ENCODE peak calls at places on chromosomes 13 and 19, in nine cellular contexts. C is ovary; V is Caco-2; O is choroid plexus epithelial cell; K is CD4-positive, alpha-beta memory T cell; L is fibroblast of lung; W is IMR-90; N is transverse colon; A is hepatocyte. X is an unnamed sample.

GRCh38 chr19:2633693-2634075 is 68.8 kb downstream of the GNG7 start:
- DNase-seq in L (no peak), N (no peak), K (peak; percentile 7), A (no peak), V (no peak), O (no peak), C (no peak), W (no peak), X (no peak)

GRCh38 chr13:96053003-96053703 is at the start of gene UGGT2:
- DNase-seq in A (peak; percentile 98), V (peak; percentile 96), L (peak; percentile 95), O (peak; percentile 96), W (peak; percentile 94), N (peak; percentile 97), K (no peak), C (peak; percentile 93), X (peak; percentile 96)

GRCh38 chr19:13079542-13079986 is 23.1 kb downstream of the LYL1 start:
- DNase-seq in N (peak; percentile 80), L (peak; percentile 80), V (no peak), K (no peak), C (peak; percentile 83), W (peak; percentile 50), A (peak; percentile 80), O (peak; percentile 53), X (peak; percentile 71)

GRCh38 chr13:103078145-103078544 is 11.9 kb upstream of the SLC10A2 start:
- DNase-seq in W (no peak), C (no peak), L (no peak), O (no peak), V (no peak), K (no peak), N (no peak), A (no peak), X (no peak)

GRCh38 chr13:20519887-20520286 is 5.8 kb downstream of the CRYL1 start:
- DNase-seq in C (no peak), V (no peak), W (no peak), L (no peak), O (no peak), N (no peak), K (no peak), A (peak; percentile 34), X (no peak)

GRCh38 chr19:2048104-2048958 is 2.7 kb downstream of the MKNK2 start:
- DNase-seq in L (no peak), C (peak; percentile 56), N (no peak), W (no peak), O (no peak), V (no peak), A (peak; percentile 4), K (no peak), X (no peak)

GRCh38 chr19:55058781-55059610 is 4.0 kb downstream of the RDH13 start:
- DNase-seq in L (no peak), C (no peak), N (no peak), K (no peak), O (no peak), W (no peak), A (no peak), V (no peak), X (no peak)

GRCh38 chr19:33332248-33332647 is 29.9 kb upstream of the CEBPA start:
- DNase-seq in L (no peak), C (no peak), N (no peak), A (no peak), V (no peak), O (no peak), W (no peak), K (no peak), X (no peak)

GRCh38 chr13:36158606-36159005 is 27.4 kb upstream of the DCLK1 start:
- DNase-seq in V (no peak), K (no peak), L (no peak), W (no peak), N (no peak), O (no peak), C (no peak), A (no peak), X (no peak)

GRCh38 chr13:92640936-92641335 is 585.7 kb upstream of the GPC6 start:
- DNase-seq in A (no peak), O (peak; percentile 37), V (no peak), L (no peak), K (no peak), W (peak; percentile 2), C (no peak), N (no peak), X (no peak)

GRCh38 chr13:67775359-67775758 is 545.2 kb upstream of the PCDH9 start:
- DNase-seq in N (no peak), C (no peak), O (no peak), K (no peak), V (no peak), W (no peak), A (no peak), L (no peak), X (no peak)

GRCh38 chr13:101309014-101309619 is 107.2 kb downstream of the NALCN start:
- DNase-seq in A (no peak), K (no peak), C (no peak), W (peak; percentile 46), O (peak; percentile 83), N (no peak), V (no peak), L (peak; percentile 59), X (peak; percentile 33)

GRCh38 chr13:90184355-90184754 is 1163.1 kb upstream of the MIR17HG start:
- DNase-seq in C (no peak), V (no peak), O (no peak), N (no peak), K (no peak), L (no peak), A (no peak), W (no peak), X (no peak)

GRCh38 chr13:46903748-46904147 is 6.9 kb upstream of the HTR2A start:
- DNase-seq in V (no peak), C (no peak), A (no peak), W (peak; percentile 17), L (no peak), K (no peak), O (peak; percentile 77), N (no peak), X (peak; percentile 10)

GRCh38 chr19:3096267-3096901 is 2.2 kb downstream of the GNA11 start:
- DNase-seq in K (no peak), N (peak; percentile 43), W (no peak), L (no peak), V (peak; percentile 47), C (peak; percentile 27), A (peak; percentile 36), O (no peak), X (no peak)

GRCh38 chr19:40254714-40255418 is 28.4 kb upstream of the CCNP start:
- DNase-seq in W (no peak), O (no peak), L (no peak), A (no peak), K (no peak), N (no peak), C (no peak), V (no peak), X (no peak)

GRCh38 chr13:60162096-60162495 is 1.6 kb downstream of the DIAPH3 start:
- DNase-seq in W (peak; percentile 6), C (no peak), A (no peak), L (no peak), N (no peak), V (no peak), K (no peak), O (peak; percentile 28), X (peak; percentile 67)
- H3K4me3 ChIP-seq in W (no peak overlapping the region), C (no peak overlapping the region), A (no peak overlapping the region), L (no peak overlapping the region), N (no peak overlapping the region), V (no peak overlapping the region), K (no peak overlapping the region), O (no peak overlapping the region), X (peak overlapping the region; percentile 86)

GRCh38 chr13:99256283-99256682 is 1.9 kb downstream of the GPR18 start:
- DNase-seq in N (no peak), V (no peak), O (peak; percentile 5), L (no peak), A (no peak), C (no peak), W (no peak), K (no peak), X (no peak)
- H3K4me3 ChIP-seq in N (peak overlapping the region; percentile 6), V (no peak overlapping the region), O (no peak overlapping the region), L (no peak overlapping the region), A (no peak overlapping the region), C (no peak overlapping the region), W (no peak overlapping the region), K (no peak overlapping the region), X (no peak overlapping the region)

GRCh38 chr19:50333737-50334617 is 4.8 kb upstream of the KCNC3 start:
- DNase-seq in V (peak; percentile 74), A (peak; percentile 91), L (no peak), C (peak; percentile 34), K (no peak), O (no peak), N (peak; percentile 84), W (no peak), X (no peak)
- H3K4me3 ChIP-seq in V (peak overlapping the region; percentile 64), A (peak overlapping the region; percentile 31), L (peak overlapping the region; percentile 42), C (peak overlapping the region; percentile 0), K (peak overlapping the region; percentile 76), O (peak overlapping the region; percentile 54), N (peak overlapping the region; percentile 45), W (peak overlapping the region; percentile 71), X (peak overlapping the region; percentile 46)

GRCh38 chr13:44566601-44567000 is 9.5 kb downstream of the TSC22D1 start:
- DNase-seq in A (no peak), O (no peak), K (no peak), L (no peak), W (no peak), C (no peak), V (no peak), N (no peak), X (no peak)
- H3K4me3 ChIP-seq in A (no peak overlapping the region), O (no peak overlapping the region), K (no peak overlapping the region), L (no peak overlapping the region), W (no peak overlapping the region), C (no peak overlapping the region), V (no peak overlapping the region), N (no peak overlapping the region), X (no peak overlapping the region)

DNA sequence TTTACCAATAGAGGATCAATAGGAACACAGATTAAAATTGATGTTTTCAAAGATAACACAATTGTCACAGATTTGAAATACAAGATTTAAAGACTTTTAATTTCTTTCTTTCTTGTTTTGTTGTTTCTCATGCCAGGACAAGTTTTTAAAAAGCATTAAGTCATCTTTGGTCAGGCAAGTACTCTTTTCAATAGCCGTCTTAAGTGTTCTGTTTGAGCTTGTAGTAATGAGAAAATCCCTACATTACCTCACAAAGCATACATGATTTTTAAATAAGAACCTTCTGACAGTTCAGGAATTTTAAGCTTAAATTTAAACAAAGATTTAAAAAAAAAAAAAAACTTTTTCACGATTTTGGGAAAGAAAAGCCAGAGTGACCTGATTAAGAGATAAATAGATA is 216.3 kb upstream of the PRR20A start:
- DNase-seq in C (no peak), N (no peak), K (no peak), V (no peak), L (no peak), W (no peak), O (no peak), A (no peak), X (no peak)
- H3K4me3 ChIP-seq in C (no peak overlapping the region), N (no peak overlapping the region), K (no peak overlapping the region), V (no peak overlapping the region), L (no peak overlapping the region), W (no peak overlapping the region), O (no peak overlapping the region), A (no peak overlapping the region), X (no peak overlapping the region)

DNA sequence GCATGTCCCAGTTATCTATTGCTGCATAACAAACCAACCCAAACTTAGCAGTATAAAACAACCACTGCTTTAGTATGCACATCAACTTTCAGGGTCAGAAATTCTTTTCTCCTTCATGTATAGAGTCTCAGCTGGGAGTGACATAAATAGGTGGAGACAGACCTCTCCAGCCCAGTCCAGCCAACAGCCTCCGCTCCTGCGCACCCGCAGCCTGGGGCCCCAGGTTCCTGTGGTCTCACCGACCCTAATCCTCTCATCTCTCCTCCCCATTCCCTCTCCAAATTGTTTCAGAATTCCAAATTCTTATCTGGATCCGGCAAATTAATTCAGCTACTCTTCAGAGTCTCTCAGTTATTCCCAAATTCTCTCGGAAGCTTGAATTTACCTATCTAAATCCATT is 522 bp upstream of the ATP12A start:
- DNase-seq in A (no peak), N (no peak), K (no peak), O (no peak), C (no peak), W (no peak), L (no peak), V (no peak), X (no peak)
- H3K4me3 ChIP-seq in A (no peak overlapping the region), N (peak overlapping the region; percentile 54), K (no peak overlapping the region), O (no peak overlapping the region), C (no peak overlapping the region), W (no peak overlapping the region), L (no peak overlapping the region), V (peak overlapping the region; percentile 53), X (no peak overlapping the region)

X was measured in fibroblast of villous mesenchyme.